ENCODE peak calls at places on chromosomes 5 and 9, in four cellular contexts. One of them, this sample, is unnamed.

GRCh38 chr5:107563957-107564544 is 106.7 kb downstream of the EFNA5 start:
- DNase-seq in HT-29: no peak
- DNase-seq in IMR-90: no peak
- DNase-seq in T-cell: no peak
- DNase-seq in this sample: no peak

GRCh38 chr9:95048225-95049087 is 269.1 kb downstream of the FANCC start:
- DNase-seq in T-cell: peak; percentile 46
- DNase-seq in HT-29: peak; percentile 72
- DNase-seq in IMR-90: no peak
- DNase-seq in this sample: peak; percentile 43

GRCh38 chr9:116361558-116361957 is 208.0 kb downstream of the PAPPA start:
- DNase-seq in IMR-90: no peak
- DNase-seq in T-cell: no peak
- DNase-seq in HT-29: no peak
- DNase-seq in this sample: no peak

GRCh38 chr5:177546262-177546741 is 8.1 kb downstream of the FAM193B start:
- DNase-seq in HT-29: peak; percentile 22
- DNase-seq in IMR-90: peak; percentile 99
- DNase-seq in T-cell: no peak
- DNase-seq in this sample: peak; percentile 79

GRCh38 chr9:73370053-73370452 is 218.4 kb downstream of the ANXA1 start:
- DNase-seq in IMR-90: no peak
- DNase-seq in T-cell: no peak
- DNase-seq in HT-29: no peak
- DNase-seq in this sample: peak; percentile 12

GRCh38 chr5:72325566-72326297 is 5.6 kb downstream of the PTCD2 start:
- DNase-seq in T-cell: no peak
- DNase-seq in IMR-90: peak; percentile 85
- DNase-seq in HT-29: no peak
- DNase-seq in this sample: no peak

GRCh38 chr5:65800775-65801174 is 78.8 kb downstream of the NLN start:
- DNase-seq in HT-29: no peak
- DNase-seq in T-cell: no peak
- DNase-seq in IMR-90: peak; percentile 31
- DNase-seq in this sample: no peak

GRCh38 chr5:157540707-157541451 is 34.7 kb downstream of the ADAM19 start:
- DNase-seq in T-cell: peak; percentile 6
- DNase-seq in HT-29: no peak
- DNase-seq in IMR-90: peak; percentile 84
- DNase-seq in this sample: no peak

GRCh38 chr9:35574578-35575104 is 30.4 kb upstream of the TESK1 start:
- DNase-seq in T-cell: no peak
- DNase-seq in IMR-90: no peak
- DNase-seq in HT-29: no peak
- DNase-seq in this sample: no peak

GRCh38 chr5:91028518-91028956 is 354.6 kb downstream of the ARRDC3 start:
- DNase-seq in IMR-90: no peak
- DNase-seq in T-cell: no peak
- DNase-seq in HT-29: no peak
- DNase-seq in this sample: no peak

GRCh38 chr9:5518061-5518936 is 8.0 kb downstream of the PDCD1LG2 start:
- DNase-seq in T-cell: no peak
- DNase-seq in IMR-90: no peak
- DNase-seq in HT-29: no peak
- DNase-seq in this sample: no peak

GRCh38 chr9:124437086-124437485 is 13.2 kb upstream of the ADGRD2 start:
- DNase-seq in HT-29: no peak
- DNase-seq in IMR-90: no peak
- DNase-seq in T-cell: no peak
- DNase-seq in this sample: no peak

GRCh38 chr5:65244031-65244430 is 237.7 kb downstream of the ADAMTS6 start:
- DNase-seq in IMR-90: no peak
- DNase-seq in HT-29: no peak
- DNase-seq in T-cell: no peak
- DNase-seq in this sample: no peak